ENCODE peak calls at places on chromosomes 2 and 18, in four cellular contexts. P, G, A and K are unnamed samples. For H3K4me1, the result is how much of the 10 kb centered on the place peaks cover.

GRCh38 chr2:15565994-15566671 is 5.0 kb upstream of the NBAS start:
- DNase-seq in P (no peak), G (no peak), A (no peak), K (no peak)

GRCh38 chr2:218017211-218018053 is 14.6 kb upstream of the TNS1 start:
- DNase-seq in P (no peak), G (no peak), A (no peak), K (no peak)

GRCh38 chr2:231197741-231198290 is 615 bp upstream of the ARMC9 start:
- DNase-seq in P (no peak), G (no peak), A (no peak), K (no peak)

GRCh38 chr2:159140070-159140774 is 146.3 kb downstream of the WDSUB1 start:
- DNase-seq in P (no peak), G (no peak), A (peak), K (peak)

GRCh38 chr2:37920570-37920969 is 4.5 kb upstream of the RMDN2 start:
- DNase-seq in P (no peak), G (no peak), A (peak), K (peak)

GRCh38 chr2:70613510-70613909 is 59.9 kb upstream of the TGFA start:
- DNase-seq in P (no peak), G (no peak), A (no peak), K (no peak)

GRCh38 chr2:239896075-239896474 is 129.1 kb downstream of the NDUFA10 start:
- DNase-seq in P (no peak), G (no peak), A (no peak), K (no peak)

GRCh38 chr2:31828891-31829290 is 181.9 kb downstream of the MEMO1 start:
- DNase-seq in P (no peak), G (no peak), A (peak), K (peak)

GRCh38 chr2:182103531-182103930 is 117.9 kb downstream of the PPP1R1C start:
- DNase-seq in P (no peak), G (no peak), A (no peak), K (no peak)

GRCh38 chr2:158194229-158194628 is 92.6 kb downstream of the UPP2 start:
- DNase-seq in P (no peak), G (no peak), A (no peak), K (no peak)

GRCh38 chr2:147045113-147045512 is 799.7 kb upstream of the ACVR2A start:
- DNase-seq in P (peak), G (peak), A (peak), K (peak)

GRCh38 chr2:63590621-63591408 is 2.1 kb downstream of the MDH1 start:
- DNase-seq in P (no peak), G (peak), A (no peak), K (no peak)

GRCh38 chr2:235968616-235969324 is 199.4 kb downstream of the GBX2 start:
- DNase-seq in P (no peak), G (no peak), A (no peak), K (no peak)

GRCh38 chr2:241218131-241219029 is 29.9 kb downstream of the ANO7 start:
- DNase-seq in P (no peak), G (peak), A (peak), K (peak)

GRCh38 chr2:43005211-43005974 is 213.0 kb upstream of the HAAO start:
- DNase-seq in P (no peak), G (peak), A (no peak), K (no peak)

GRCh38 chr2:223760838-223761502 is 76.4 kb downstream of the AP1S3 start:
- DNase-seq in P (peak), G (peak), A (peak), K (peak)

GRCh38 chr2:32946314-32947075 is at the start of gene LTBP1:
- DNase-seq in P (peak), G (peak), A (peak), K (peak)

GRCh38 chr2:167857406-167857805 is 390.0 kb downstream of the STK39 start:
- DNase-seq in P (no peak), G (no peak), A (no peak), K (no peak)

GRCh38 chr2:134823431-134823830 is 15.0 kb upstream of the ACMSD start:
- DNase-seq in P (no peak), G (no peak), A (no peak), K (no peak)

GRCh38 chr2:225598922-225599321 is 199.4 kb downstream of the NYAP2 start:
- DNase-seq in P (no peak), G (no peak), A (no peak), K (no peak)

GRCh38 chr18:31611511-31611910 is 19.8 kb downstream of the TTR start:
- DNase-seq in P (no peak), G (no peak), A (no peak), K (no peak)

GRCh38 chr2:9720352-9721093 is 89.7 kb upstream of the YWHAQ start:
- DNase-seq in P (no peak), G (no peak), A (no peak), K (no peak)

GRCh38 chr2:30134582-30134981 is 12.2 kb upstream of the YPEL5 start:
- DNase-seq in P (no peak), G (no peak), A (no peak), K (no peak)

GRCh38 chr18:48913723-48914122 is 37.0 kb downstream of the SMAD7 start:
- DNase-seq in P (no peak), G (peak), A (no peak), K (no peak)

GRCh38 chr18:48910972-48911545 is 39.7 kb downstream of the SMAD7 start:
- DNase-seq in P (no peak), G (peak), A (no peak), K (no peak)

GRCh38 chr18:48914581-48915251 is 36.0 kb downstream of the SMAD7 start:
- DNase-seq in P (no peak), G (no peak), A (no peak), K (no peak)

GRCh38 chr18:48915621-48916425 is 34.9 kb downstream of the SMAD7 start:
- DNase-seq in P (no peak), G (no peak), A (peak), K (no peak)

GRCh38 chr18:48913201-48913600 is 37.6 kb downstream of the SMAD7 start:
- DNase-seq in P (no peak), G (peak), A (no peak), K (peak)
- TF ChIP-seq CTCF in P (peak), G (peak), A (no peak), K (peak)

DNA sequence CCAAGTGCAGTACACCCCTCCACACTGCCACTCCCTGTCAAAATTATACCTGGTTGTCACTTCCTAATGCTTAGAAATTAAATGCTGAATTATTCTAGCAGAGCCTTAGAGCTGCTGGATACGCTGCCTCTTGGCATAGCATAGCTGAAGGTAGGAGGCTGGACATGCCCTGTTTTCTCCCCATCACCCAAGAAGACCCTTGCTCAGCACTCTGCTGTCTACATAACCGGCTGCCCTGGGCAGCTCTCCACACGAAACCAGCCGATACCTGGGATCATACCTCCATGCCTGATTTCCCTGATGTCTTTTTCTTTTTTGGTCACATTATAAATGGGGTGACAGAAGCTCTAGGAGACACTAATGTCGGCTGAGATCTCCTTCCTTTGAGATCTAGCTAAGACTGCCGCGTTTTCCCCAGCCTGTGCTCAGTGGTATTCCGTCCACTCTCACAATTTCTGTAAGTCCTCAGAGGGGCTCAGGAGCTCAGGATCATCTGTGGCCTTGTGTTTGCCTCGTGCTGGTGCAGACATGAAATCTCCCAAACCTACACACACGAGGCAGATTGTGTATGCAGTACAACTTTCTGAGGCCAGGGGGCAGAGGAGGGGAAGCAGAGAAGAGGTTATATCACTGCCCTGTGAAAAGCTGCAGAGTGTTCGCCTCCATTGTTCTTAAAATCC is 13.5 kb upstream of the ZAP70 start:
- DNase-seq in P (peak), G (peak), A (peak), K (peak)
- H3K4me1 ChIP-seq in P (under half), G (under half), A (under half), K (under half)

GRCh38 chr2:227377461-227378351 is 1.4 kb downstream of the TM4SF20 start:
- DNase-seq in P (peak), G (no peak), A (no peak), K (no peak)

GRCh38 chr2:227376911-227377396 is 2.2 kb downstream of the TM4SF20 start:
- DNase-seq in P (no peak), G (peak), A (peak), K (no peak)

GRCh38 chr2:227370791-227371312 is 8.3 kb downstream of the TM4SF20 start:
- DNase-seq in P (no peak), G (no peak), A (peak), K (peak)

GRCh38 chr2:227373389-227373788 is 5.7 kb downstream of the TM4SF20 start:
- DNase-seq in P (no peak), G (no peak), A (no peak), K (no peak)

DNA sequence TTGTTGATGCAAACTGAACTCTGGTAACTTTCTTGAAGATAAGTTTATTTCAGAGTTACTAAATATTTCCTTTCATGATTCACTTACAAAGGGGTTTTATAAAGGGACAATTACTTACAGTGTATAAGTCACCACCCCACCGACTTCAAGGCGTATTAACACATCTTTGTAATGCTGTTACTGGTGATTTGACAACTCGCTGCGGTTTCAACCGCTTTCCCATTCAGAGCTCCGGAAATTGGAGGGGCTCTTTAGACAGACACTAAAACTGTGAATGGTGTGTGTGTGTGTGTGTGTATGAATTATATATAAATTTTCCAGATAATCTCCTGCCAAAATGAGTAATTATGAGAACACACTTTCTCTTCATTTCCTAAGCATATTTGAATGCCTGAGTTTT is 4.9 kb downstream of the TM4SF20 start:
- DNase-seq in P (no peak), G (no peak), A (peak), K (peak)
- H3K9ac ChIP-seq in P (no peak), G (no peak), A (no peak), K (no peak)

GRCh38 chr2:193240752-193241151 is 1046.0 kb upstream of the TMEFF2 start:
- DNase-seq in P (no peak), G (no peak), A (no peak), K (peak)
- TF ChIP-seq CTCF in P (peak), G (no peak), A (no peak), K (peak)

GRCh38 chr2:36555789-36556188 is 42.2 kb downstream of the FEZ2 start:
- DNase-seq in P (no peak), G (no peak), A (no peak), K (no peak)
- H3K4me1 ChIP-seq in P (under half), G (under half), A (under half), K (under half)

GRCh38 chr2:172927381-172928357 is 148.0 kb upstream of the MAP3K20 start:
- DNase-seq in P (no peak), G (no peak), A (peak), K (no peak)
- H3K9ac ChIP-seq in P (no peak), G (no peak), A (no peak), K (no peak)

GRCh38 chr2:60317029-60317386 is 236.4 kb downstream of the BCL11A start:
- DNase-seq in P (no peak), G (no peak), A (no peak), K (no peak)

GRCh38 chr2:60319031-60319547 is 234.4 kb downstream of the BCL11A start:
- DNase-seq in P (no peak), G (no peak), A (no peak), K (no peak)

GRCh38 chr2:60317831-60318230 is 235.6 kb downstream of the BCL11A start:
- DNase-seq in P (no peak), G (no peak), A (no peak), K (no peak)

GRCh38 chr2:60316381-60317028 is 236.9 kb downstream of the BCL11A start:
- DNase-seq in P (no peak), G (no peak), A (no peak), K (no peak)

DNA sequence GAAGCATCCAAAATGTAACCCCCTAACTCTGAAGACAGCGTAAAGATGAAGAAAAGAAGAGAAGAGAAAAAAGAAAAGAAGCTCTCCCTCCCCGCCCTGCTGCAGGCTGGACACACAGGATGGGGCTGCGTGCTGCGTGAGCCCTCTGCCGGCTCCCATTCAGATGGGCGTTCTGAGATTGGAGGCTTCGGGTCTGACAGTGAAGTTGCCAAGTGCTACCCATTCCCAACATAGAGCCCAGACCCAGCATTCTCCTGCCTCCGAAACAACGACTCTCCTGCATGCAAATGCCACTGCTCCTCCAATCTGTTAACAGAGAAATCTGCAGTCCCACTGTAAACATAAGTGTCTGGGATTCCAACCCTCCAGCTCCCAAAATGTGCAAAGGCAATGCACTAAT is 234.9 kb downstream of the BCL11A start:
- DNase-seq in P (no peak), G (no peak), A (no peak), K (no peak)
- TF ChIP-seq CTCF in P (no peak), G (no peak), A (no peak), K (no peak)

GRCh38 chr2:69576895-69577294 is 66.6 kb downstream of the AAK1 start:
- DNase-seq in P (no peak), G (no peak), A (no peak), K (no peak)
- H3K4me1 ChIP-seq in P (under half), G (under half), A (under half), K (under half)